ENCODE peak calls at places on chromosomes 7 and 10, in five cellular contexts. A, U, I, T and C are unnamed samples. For H3K9me3, the result is how much of the 10 kb centered on the place peaks cover.

GRCh38 chr7:135231686-135232085 is 2.0 kb upstream of the STRA8 start:
- DNase-seq in A (no peak), U (no peak), I (no peak), T (no peak), C (no peak)

GRCh38 chr10:11757452-11757819 is 15.3 kb downstream of the ECHDC3 start:
- DNase-seq in A (no peak), U (no peak), I (peak), T (no peak), C (peak)

GRCh38 chr10:69876931-69877330 is 75.2 kb downstream of the COL13A1 start:
- DNase-seq in A (no peak), U (no peak), I (no peak), T (no peak), C (no peak)

GRCh38 chr10:43262043-43262901 is 4.6 kb downstream of the RASGEF1A start:
- DNase-seq in A (no peak), U (no peak), I (no peak), T (no peak), C (no peak)

GRCh38 chr10:5628798-5629788 is 37.3 kb downstream of the ASB13 start:
- DNase-seq in A (no peak), U (no peak), I (peak), T (no peak), C (no peak)

GRCh38 chr7:7228472-7228871 is 46.1 kb downstream of the C1GALT1 start:
- DNase-seq in A (no peak), U (no peak), I (peak), T (no peak), C (peak)

GRCh38 chr7:134875867-134876266 is 96.4 kb downstream of the CALD1 start:
- DNase-seq in A (no peak), U (no peak), I (peak), T (no peak), C (no peak)

GRCh38 chr10:934746-935406 is 3.4 kb upstream of the LARP4B start:
- DNase-seq in A (no peak), U (no peak), I (no peak), T (no peak), C (no peak)

GRCh38 chr7:9557853-9558252 is 1124.4 kb downstream of the NXPH1 start:
- DNase-seq in A (no peak), U (no peak), I (no peak), T (no peak), C (no peak)

DNA sequence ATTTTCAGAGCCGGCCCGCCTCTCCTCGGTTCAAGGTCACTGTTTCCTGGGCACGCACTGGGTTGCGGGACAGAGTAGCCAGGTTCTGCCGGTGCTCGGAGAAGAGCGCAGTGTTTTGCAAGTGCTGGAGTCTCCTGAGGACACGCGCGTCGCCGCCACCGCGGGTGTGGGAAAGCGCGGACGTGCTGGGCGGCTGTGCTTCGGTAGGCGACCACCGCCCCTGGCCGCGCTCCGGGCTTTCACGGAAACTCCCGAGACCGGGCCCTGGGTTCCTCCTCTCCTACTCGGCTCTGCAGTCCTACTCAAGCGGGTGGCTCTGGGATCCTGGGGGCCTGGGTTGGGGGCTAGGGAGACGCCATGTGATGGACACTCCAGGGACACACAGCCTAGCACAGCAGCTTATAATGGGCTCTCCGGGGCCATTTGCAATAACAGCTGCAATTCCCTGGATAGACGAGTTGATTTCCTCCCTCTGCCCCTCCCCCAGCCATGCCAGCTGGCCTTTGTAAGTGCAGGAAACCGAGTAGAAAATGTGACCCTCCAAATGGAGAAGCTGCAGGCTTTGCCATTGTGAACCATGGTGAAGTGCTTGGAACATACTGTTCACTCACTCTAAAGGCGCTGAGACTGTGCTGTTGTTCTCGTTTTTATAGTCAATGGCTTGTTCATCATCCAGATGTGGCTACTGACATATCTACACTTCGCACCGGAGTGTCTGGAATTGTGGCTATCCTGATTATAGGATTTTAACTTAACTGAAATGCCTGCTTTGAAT is 2.1 kb downstream of the FRAT1 start:
- DNase-seq in A (no peak), U (peak), I (no peak), T (no peak), C (no peak)
- H3K4me3 ChIP-seq in A (peak), U (no peak), I (no peak), T (peak), C (peak)

GRCh38 chr10:93515963-93516450 is 19.6 kb downstream of the CEP55 start:
- DNase-seq in A (no peak), U (no peak), I (no peak), T (no peak), C (no peak)

GRCh38 chr10:93515071-93515962 is 18.9 kb downstream of the CEP55 start:
- DNase-seq in A (no peak), U (no peak), I (no peak), T (no peak), C (no peak)

GRCh38 chr10:93514496-93514895 is 18.1 kb downstream of the CEP55 start:
- DNase-seq in A (no peak), U (no peak), I (no peak), T (no peak), C (no peak)

GRCh38 chr10:93513091-93513490 is 16.7 kb downstream of the CEP55 start:
- DNase-seq in A (no peak), U (no peak), I (no peak), T (no peak), C (no peak)

DNA sequence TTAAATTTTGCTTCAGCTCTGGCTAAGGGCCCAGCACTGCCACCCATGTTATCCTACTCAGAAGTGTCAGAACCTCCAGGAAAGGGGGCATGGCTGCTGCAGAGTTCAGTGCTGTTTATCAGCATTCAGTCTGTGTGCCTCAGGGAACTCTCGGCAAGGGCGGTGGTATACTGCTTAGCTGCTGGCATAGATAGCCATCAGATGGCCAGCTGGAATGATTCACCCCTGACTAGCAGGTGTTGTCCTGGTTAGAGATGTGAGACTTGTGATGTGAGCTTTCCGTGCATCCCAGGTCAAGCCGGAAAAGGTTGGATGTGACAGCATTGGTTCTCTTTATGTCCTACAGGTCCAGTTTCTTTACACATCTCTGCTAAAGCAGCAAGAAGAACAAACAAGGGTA is 22.1 kb downstream of the CEP55 start:
- DNase-seq in A (no peak), U (no peak), I (no peak), T (no peak), C (no peak)
- H3K9me3 ChIP-seq in A (under half), U (under half), I (under half), T (under half), C (under half)

GRCh38 chr10:62924344-62924748 is 108.2 kb upstream of the EGR2 start:
- DNase-seq in A (peak), U (peak), I (no peak), T (no peak), C (no peak)
- H3K4me3 ChIP-seq in A (no peak), U (no peak), I (no peak), T (no peak), C (no peak)

DNA sequence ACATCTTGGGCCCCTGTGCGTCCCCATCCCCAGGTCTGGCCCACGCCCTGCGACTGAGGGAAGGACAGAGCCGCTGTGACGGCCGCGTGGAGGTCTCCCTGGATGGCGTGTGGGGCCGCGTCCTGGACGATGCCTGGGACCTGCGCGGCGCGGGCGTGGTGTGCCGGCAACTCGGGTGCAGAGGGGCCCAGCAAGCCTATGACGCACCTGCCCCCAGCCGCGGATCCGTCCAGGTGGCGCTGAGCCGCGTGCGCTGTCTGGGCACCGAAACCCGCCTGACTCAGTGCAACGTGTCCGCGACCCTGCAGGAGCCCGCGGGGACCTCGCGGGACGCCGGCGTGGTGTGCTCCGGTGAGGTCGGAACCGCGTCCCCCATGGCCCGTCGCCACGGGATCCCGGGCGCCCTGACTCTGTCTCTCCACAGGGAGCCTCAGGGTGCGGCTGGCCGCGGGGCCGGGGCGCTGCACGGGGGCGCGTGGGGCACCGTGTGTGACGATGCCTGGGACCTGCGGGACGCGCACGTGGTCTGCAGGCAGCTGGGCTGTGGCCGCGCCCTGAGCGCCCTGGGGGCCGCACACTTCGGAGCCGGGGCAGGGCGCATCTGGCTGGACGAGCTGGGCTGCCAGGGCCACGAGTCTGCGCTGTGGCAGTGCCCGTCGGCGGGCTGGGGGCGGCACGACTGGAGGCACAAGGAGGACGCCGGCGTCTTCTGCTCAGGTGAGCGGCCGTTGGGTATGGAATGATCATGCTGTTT is 5.9 kb downstream of the SCART1 start:
- DNase-seq in A (no peak), U (no peak), I (no peak), T (no peak), C (no peak)
- H3K9me3 ChIP-seq in A (half or more), U (under half), I (under half), T (under half), C (under half)

DNA sequence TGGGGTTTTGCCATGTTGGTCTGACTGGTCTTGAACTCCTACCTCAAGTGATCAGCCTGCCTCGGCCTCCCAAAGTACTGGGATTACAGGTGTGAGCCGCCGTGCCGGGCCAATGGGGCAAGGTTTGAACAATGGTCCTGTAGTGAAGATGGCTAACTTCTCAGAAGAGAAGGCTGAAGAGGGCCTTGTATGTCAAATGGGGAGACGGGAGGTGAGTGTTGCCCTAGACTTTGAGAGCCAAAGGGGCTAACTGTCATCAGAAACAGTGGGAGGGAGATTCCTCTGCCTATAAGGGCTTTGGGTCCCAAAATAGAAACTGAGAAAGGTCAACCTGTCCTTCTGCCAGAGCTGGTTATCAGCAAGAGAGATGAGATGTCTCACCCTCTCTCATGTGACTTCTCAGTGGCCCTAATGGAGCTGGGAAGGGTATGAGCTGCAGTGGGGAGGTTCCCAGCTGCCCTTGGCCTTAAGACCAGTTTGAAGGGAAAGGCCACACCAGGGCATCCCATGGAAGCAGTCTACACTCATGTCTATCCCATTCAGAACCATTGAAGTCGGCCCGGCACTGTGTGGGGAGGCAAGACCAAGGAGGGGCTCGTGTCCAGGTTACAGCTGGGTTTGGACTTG is 1.3 kb upstream of the SAMD8 start:
- DNase-seq in A (no peak), U (no peak), I (no peak), T (no peak), C (peak)
- H3K4me3 ChIP-seq in A (peak), U (no peak), I (peak), T (peak), C (no peak)

DNA sequence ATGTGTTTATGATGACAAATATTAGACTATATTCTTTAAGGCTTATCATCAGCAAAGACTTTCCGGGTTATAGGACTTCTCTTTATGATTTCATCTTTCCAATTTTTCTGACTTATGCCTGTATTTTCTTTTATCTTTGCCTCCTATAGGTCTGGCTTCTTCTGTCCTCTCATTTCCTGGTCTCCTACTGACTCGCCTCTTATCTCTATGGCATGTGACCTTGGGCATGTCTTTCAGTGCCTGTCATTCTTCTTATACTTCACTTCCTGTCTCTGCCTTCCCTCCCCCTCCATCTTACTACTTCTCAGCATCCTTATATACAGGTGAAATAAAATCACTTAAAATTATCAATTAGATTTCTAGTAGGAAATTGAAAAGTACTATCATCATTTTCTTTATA is 42.2 kb downstream of the PCDH15 start:
- DNase-seq in A (no peak), U (no peak), I (peak), T (no peak), C (no peak)
- H3K9me3 ChIP-seq in A (under half), U (under half), I (under half), T (under half), C (under half)

DNA sequence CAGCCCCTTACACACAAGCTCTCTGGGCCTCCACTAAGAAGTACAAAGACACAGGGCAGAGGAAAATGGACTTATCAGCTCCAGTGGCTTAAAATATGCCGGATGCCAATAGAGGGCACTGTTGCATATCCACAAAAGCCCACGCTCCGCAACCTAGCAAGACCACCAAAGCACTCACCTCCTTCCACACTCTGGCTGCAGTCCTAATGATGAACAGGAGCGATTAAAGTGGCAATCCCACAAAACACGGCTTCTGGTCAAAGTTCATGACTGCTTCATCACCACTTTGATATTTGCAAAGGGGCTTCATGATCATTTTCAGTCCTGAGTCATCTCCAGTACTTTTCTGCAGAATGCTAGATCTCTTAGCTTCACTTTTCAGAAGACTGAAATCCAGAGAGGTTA is 158.3 kb upstream of the ITGB1 start:
- DNase-seq in A (no peak), U (no peak), I (peak), T (peak), C (peak)
- H3K4me3 ChIP-seq in A (no peak), U (no peak), I (no peak), T (peak), C (no peak)